ENCODE peak calls at places on chromosomes 12 and 14, in nine cellular contexts. One of them, this sample, is unnamed.

GRCh38 chr12:100984821-100985220 is 190.2 kb downstream of the ANO4 start:
- DNase-seq in A549: no peak
- DNase-seq in PC-9: no peak
- DNase-seq in WERI-Rb-1: no peak
- DNase-seq in keratinocyte: no peak
- DNase-seq in small intestine: no peak
- DNase-seq in GM23248: peak; percentile 62
- DNase-seq in RWPE2: no peak
- DNase-seq in MG63: no peak
- DNase-seq in this sample: no peak

GRCh38 chr14:37546621-37547447 is 48.2 kb downstream of the FOXA1 start:
- DNase-seq in keratinocyte: no peak
- DNase-seq in RWPE2: no peak
- DNase-seq in WERI-Rb-1: no peak
- DNase-seq in small intestine: no peak
- DNase-seq in A549: peak; percentile 80
- DNase-seq in GM23248: no peak
- DNase-seq in PC-9: peak; percentile 53
- DNase-seq in MG63: no peak
- DNase-seq in this sample: no peak

GRCh38 chr12:67268335-67268895 is 743 bp upstream of the CAND1 start:
- DNase-seq in PC-9: peak; percentile 95
- DNase-seq in GM23248: peak; percentile 99
- DNase-seq in RWPE2: peak; percentile 92
- DNase-seq in small intestine: peak; percentile 99
- DNase-seq in WERI-Rb-1: peak; percentile 93
- DNase-seq in keratinocyte: peak; percentile 83
- DNase-seq in MG63: peak; percentile 93
- DNase-seq in A549: peak; percentile 99
- DNase-seq in this sample: peak; percentile 91

GRCh38 chr14:73710737-73711136 is 3.4 kb downstream of the PNMA1 start:
- DNase-seq in RWPE2: no peak
- DNase-seq in MG63: no peak
- DNase-seq in keratinocyte: no peak
- DNase-seq in WERI-Rb-1: no peak
- DNase-seq in small intestine: no peak
- DNase-seq in GM23248: no peak
- DNase-seq in PC-9: no peak
- DNase-seq in A549: no peak
- DNase-seq in this sample: no peak

GRCh38 chr12:9344540-9344939 is 136.3 kb upstream of the PZP start:
- DNase-seq in RWPE2: no peak
- DNase-seq in keratinocyte: no peak
- DNase-seq in small intestine: no peak
- DNase-seq in GM23248: peak; percentile 25
- DNase-seq in MG63: no peak
- DNase-seq in PC-9: no peak
- DNase-seq in A549: no peak
- DNase-seq in WERI-Rb-1: no peak
- DNase-seq in this sample: no peak

GRCh38 chr14:53090853-53091252 is 62.3 kb downstream of the DDHD1 start:
- DNase-seq in MG63: no peak
- DNase-seq in PC-9: no peak
- DNase-seq in small intestine: no peak
- DNase-seq in keratinocyte: no peak
- DNase-seq in RWPE2: no peak
- DNase-seq in GM23248: no peak
- DNase-seq in WERI-Rb-1: no peak
- DNase-seq in A549: no peak
- DNase-seq in this sample: no peak

GRCh38 chr12:56017181-56017580 is 3.7 kb upstream of the IKZF4 start:
- DNase-seq in PC-9: no peak
- DNase-seq in GM23248: no peak
- DNase-seq in WERI-Rb-1: no peak
- DNase-seq in keratinocyte: no peak
- DNase-seq in small intestine: no peak
- DNase-seq in RWPE2: no peak
- DNase-seq in A549: no peak
- DNase-seq in MG63: no peak
- DNase-seq in this sample: no peak

GRCh38 chr12:10179871-10180270 is 1.0 kb downstream of the TMEM52B start:
- DNase-seq in RWPE2: no peak
- DNase-seq in PC-9: peak; percentile 71
- DNase-seq in GM23248: peak; percentile 71
- DNase-seq in MG63: no peak
- DNase-seq in keratinocyte: no peak
- DNase-seq in small intestine: no peak
- DNase-seq in A549: no peak
- DNase-seq in WERI-Rb-1: no peak
- DNase-seq in this sample: no peak

GRCh38 chr12:38161123-38162000 is 155.2 kb upstream of the ALG10B start:
- DNase-seq in RWPE2: no peak
- DNase-seq in A549: no peak
- DNase-seq in small intestine: no peak
- DNase-seq in MG63: no peak
- DNase-seq in GM23248: no peak
- DNase-seq in keratinocyte: no peak
- DNase-seq in PC-9: no peak
- DNase-seq in WERI-Rb-1: no peak
- DNase-seq in this sample: no peak

GRCh38 chr12:38162708-38163441 is 153.7 kb upstream of the ALG10B start:
- DNase-seq in small intestine: no peak
- DNase-seq in MG63: no peak
- DNase-seq in GM23248: no peak
- DNase-seq in PC-9: no peak
- DNase-seq in RWPE2: no peak
- DNase-seq in keratinocyte: no peak
- DNase-seq in A549: no peak
- DNase-seq in WERI-Rb-1: no peak
- DNase-seq in this sample: no peak

GRCh38 chr12:38160318-38161122 is 156.1 kb upstream of the ALG10B start:
- DNase-seq in keratinocyte: no peak
- DNase-seq in small intestine: no peak
- DNase-seq in GM23248: no peak
- DNase-seq in WERI-Rb-1: no peak
- DNase-seq in PC-9: no peak
- DNase-seq in RWPE2: no peak
- DNase-seq in A549: no peak
- DNase-seq in MG63: no peak
- DNase-seq in this sample: no peak

GRCh38 chr12:38163442-38163801 is 153.2 kb upstream of the ALG10B start:
- DNase-seq in small intestine: no peak
- DNase-seq in keratinocyte: no peak
- DNase-seq in MG63: no peak
- DNase-seq in PC-9: no peak
- DNase-seq in RWPE2: no peak
- DNase-seq in WERI-Rb-1: no peak
- DNase-seq in GM23248: no peak
- DNase-seq in A549: no peak
- DNase-seq in this sample: no peak

GRCh38 chr12:38162013-38162412 is 154.6 kb upstream of the ALG10B start:
- DNase-seq in MG63: no peak
- DNase-seq in small intestine: no peak
- DNase-seq in RWPE2: no peak
- DNase-seq in A549: no peak
- DNase-seq in keratinocyte: no peak
- DNase-seq in WERI-Rb-1: no peak
- DNase-seq in PC-9: no peak
- DNase-seq in GM23248: no peak
- DNase-seq in this sample: no peak
- H3K9me3 ChIP-seq in MG63: no peaks in the 10 kb centered on the region
- H3K9me3 ChIP-seq in small intestine: peaks cover 4% of the 10 kb centered on the region
- H3K9me3 ChIP-seq in RWPE2: no peaks in the 10 kb centered on the region
- H3K9me3 ChIP-seq in A549: no peaks in the 10 kb centered on the region
- H3K9me3 ChIP-seq in keratinocyte: peaks cover 16% of the 10 kb centered on the region
- H3K9me3 ChIP-seq in WERI-Rb-1: no peaks in the 10 kb centered on the region
- H3K9me3 ChIP-seq in PC-9: no peaks in the 10 kb centered on the region
- H3K9me3 ChIP-seq in GM23248: no peaks in the 10 kb centered on the region
- H3K9me3 ChIP-seq in this sample: peaks cover 3% of the 10 kb centered on the region

GRCh38 chr12:132273992-132274334 is 55.4 kb downstream of the GALNT9 start:
- DNase-seq in keratinocyte: no peak
- DNase-seq in RWPE2: no peak
- DNase-seq in small intestine: no peak
- DNase-seq in MG63: no peak
- DNase-seq in WERI-Rb-1: no peak
- DNase-seq in GM23248: no peak
- DNase-seq in PC-9: no peak
- DNase-seq in A549: no peak
- DNase-seq in this sample: no peak
- H3K9me3 ChIP-seq in keratinocyte: no peaks in the 10 kb centered on the region
- H3K9me3 ChIP-seq in RWPE2: no peaks in the 10 kb centered on the region
- H3K9me3 ChIP-seq in small intestine: no peaks in the 10 kb centered on the region
- H3K9me3 ChIP-seq in MG63: no peaks in the 10 kb centered on the region
- H3K9me3 ChIP-seq in WERI-Rb-1: no peaks in the 10 kb centered on the region
- H3K9me3 ChIP-seq in GM23248: no peaks in the 10 kb centered on the region
- H3K9me3 ChIP-seq in PC-9: no peaks in the 10 kb centered on the region
- H3K9me3 ChIP-seq in A549: no peaks in the 10 kb centered on the region
- H3K9me3 ChIP-seq in this sample: no peaks in the 10 kb centered on the region

GRCh38 chr12:34392741-34393085 is 370.4 kb downstream of the ALG10 start:
- DNase-seq in RWPE2: peak; percentile 43
- DNase-seq in WERI-Rb-1: no peak
- DNase-seq in MG63: no peak
- DNase-seq in A549: no peak
- DNase-seq in PC-9: no peak
- DNase-seq in keratinocyte: no peak
- DNase-seq in GM23248: no peak
- DNase-seq in small intestine: no peak
- DNase-seq in this sample: no peak
- H3K9me3 ChIP-seq in RWPE2: peaks cover 6% of the 10 kb centered on the region
- H3K9me3 ChIP-seq in WERI-Rb-1: peaks cover 2% of the 10 kb centered on the region
- H3K9me3 ChIP-seq in MG63: no peaks in the 10 kb centered on the region
- H3K9me3 ChIP-seq in A549: no peaks in the 10 kb centered on the region
- H3K9me3 ChIP-seq in PC-9: no peaks in the 10 kb centered on the region
- H3K9me3 ChIP-seq in keratinocyte: peaks cover 23% of the 10 kb centered on the region
- H3K9me3 ChIP-seq in GM23248: no peaks in the 10 kb centered on the region
- H3K9me3 ChIP-seq in small intestine: peaks cover 14% of the 10 kb centered on the region
- H3K9me3 ChIP-seq in this sample: peaks cover 16% of the 10 kb centered on the region

GRCh38 chr14:89600029-89600428 is 183.0 kb upstream of the FOXN3 start:
- DNase-seq in WERI-Rb-1: no peak
- DNase-seq in RWPE2: no peak
- DNase-seq in MG63: no peak
- DNase-seq in PC-9: no peak
- DNase-seq in keratinocyte: no peak
- DNase-seq in A549: no peak
- DNase-seq in small intestine: no peak
- DNase-seq in GM23248: no peak
- DNase-seq in this sample: no peak
- H3K9me3 ChIP-seq in WERI-Rb-1: peaks cover 9% of the 10 kb centered on the region
- H3K9me3 ChIP-seq in RWPE2: peaks cover 12% of the 10 kb centered on the region
- H3K9me3 ChIP-seq in MG63: peaks cover 3% of the 10 kb centered on the region
- H3K9me3 ChIP-seq in PC-9: no peaks in the 10 kb centered on the region
- H3K9me3 ChIP-seq in keratinocyte: peaks cover 8% of the 10 kb centered on the region
- H3K9me3 ChIP-seq in A549: peaks cover 42% of the 10 kb centered on the region
- H3K9me3 ChIP-seq in small intestine: no peaks in the 10 kb centered on the region
- H3K9me3 ChIP-seq in GM23248: peaks cover 5% of the 10 kb centered on the region
- H3K9me3 ChIP-seq in this sample: peaks cover 12% of the 10 kb centered on the region

DNA sequence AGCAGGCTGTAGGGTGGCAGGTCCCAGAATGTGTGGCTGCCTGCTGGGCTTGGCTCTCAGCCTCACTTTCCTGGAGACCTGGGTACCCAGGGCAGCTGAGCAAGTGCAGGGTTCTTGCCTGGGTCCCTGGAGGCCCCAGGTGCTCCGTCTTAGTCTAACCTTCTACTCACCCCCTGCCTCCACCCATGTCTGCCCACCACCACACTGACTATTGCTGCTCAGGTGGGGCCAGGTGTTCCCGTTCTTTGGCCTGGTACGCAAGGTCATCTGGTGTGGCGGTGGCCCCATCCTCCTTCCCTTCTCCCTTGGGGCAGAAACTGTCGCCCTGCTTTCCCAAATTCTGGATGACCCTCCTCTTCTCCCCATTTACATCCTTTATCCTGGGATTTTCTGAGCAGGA is 319.9 kb downstream of the TMEM121 start:
- DNase-seq in PC-9: no peak
- DNase-seq in keratinocyte: no peak
- DNase-seq in small intestine: no peak
- DNase-seq in MG63: no peak
- DNase-seq in A549: no peak
- DNase-seq in WERI-Rb-1: no peak
- DNase-seq in GM23248: no peak
- DNase-seq in RWPE2: peak; percentile 35
- DNase-seq in this sample: no peak
- H3K9me3 ChIP-seq in PC-9: no peaks in the 10 kb centered on the region
- H3K9me3 ChIP-seq in keratinocyte: peaks cover 8% of the 10 kb centered on the region
- H3K9me3 ChIP-seq in small intestine: no peaks in the 10 kb centered on the region
- H3K9me3 ChIP-seq in MG63: no peaks in the 10 kb centered on the region
- H3K9me3 ChIP-seq in A549: no peaks in the 10 kb centered on the region
- H3K9me3 ChIP-seq in WERI-Rb-1: no peaks in the 10 kb centered on the region
- H3K9me3 ChIP-seq in GM23248: no peaks in the 10 kb centered on the region
- H3K9me3 ChIP-seq in RWPE2: no peaks in the 10 kb centered on the region
- H3K9me3 ChIP-seq in this sample: no peaks in the 10 kb centered on the region

GRCh38 chr12:17301544-17301943 is 695.6 kb upstream of the LMO3 start:
- DNase-seq in WERI-Rb-1: no peak
- DNase-seq in A549: no peak
- DNase-seq in RWPE2: no peak
- DNase-seq in PC-9: no peak
- DNase-seq in keratinocyte: no peak
- DNase-seq in small intestine: no peak
- DNase-seq in GM23248: no peak
- DNase-seq in MG63: no peak
- DNase-seq in this sample: no peak

GRCh38 chr12:17302001-17302400 is 696.0 kb upstream of the LMO3 start:
- DNase-seq in WERI-Rb-1: no peak
- DNase-seq in small intestine: no peak
- DNase-seq in keratinocyte: no peak
- DNase-seq in MG63: no peak
- DNase-seq in GM23248: no peak
- DNase-seq in A549: no peak
- DNase-seq in RWPE2: no peak
- DNase-seq in PC-9: no peak
- DNase-seq in this sample: no peak

GRCh38 chr12:17304503-17305347 is 698.8 kb upstream of the LMO3 start:
- DNase-seq in PC-9: no peak
- DNase-seq in keratinocyte: no peak
- DNase-seq in MG63: no peak
- DNase-seq in GM23248: peak; percentile 7
- DNase-seq in RWPE2: no peak
- DNase-seq in A549: peak; percentile 89
- DNase-seq in WERI-Rb-1: no peak
- DNase-seq in small intestine: no peak
- DNase-seq in this sample: no peak
- H3K9me3 ChIP-seq in PC-9: peaks cover 6% of the 10 kb centered on the region
- H3K9me3 ChIP-seq in keratinocyte: no peaks in the 10 kb centered on the region
- H3K9me3 ChIP-seq in MG63: peaks cover 4% of the 10 kb centered on the region
- H3K9me3 ChIP-seq in GM23248: no peaks in the 10 kb centered on the region
- H3K9me3 ChIP-seq in RWPE2: no peaks in the 10 kb centered on the region
- H3K9me3 ChIP-seq in A549: peaks cover 9% of the 10 kb centered on the region
- H3K9me3 ChIP-seq in WERI-Rb-1: no peaks in the 10 kb centered on the region
- H3K9me3 ChIP-seq in small intestine: no peaks in the 10 kb centered on the region
- H3K9me3 ChIP-seq in this sample: peaks cover 11% of the 10 kb centered on the region

This sample was measured in SJSA1.